ENCODE peak calls at places on chromosome 15, in six cellular contexts. Q is CD4-positive, CD25-positive, alpha-beta regulatory T cell; F is left ventricle myocardium inferior; Y is right atrium auricular region; O is hepatocyte; Z is SJSA1. H is an unnamed sample.

GRCh38 chr15:93459396-93459795 is 370.4 kb upstream of the RGMA start:
- DNase-seq in Z (no peak), Q (no peak), Y (no peak), O (no peak), F (no peak), H (no peak)

GRCh38 chr15:63947228-63947627 is 99.1 kb downstream of the DAPK2 start:
- DNase-seq in Q (no peak), F (no peak), O (no peak), Z (no peak), Y (peak; percentile 42), H (no peak)

GRCh38 chr15:26872206-26872605 is 5.3 kb downstream of the GABRA5 start:
- DNase-seq in F (no peak), O (no peak), Q (no peak), Y (no peak), Z (no peak), H (no peak)

GRCh38 chr15:59334063-59334415 is 38.6 kb downstream of the MYO1E start:
- DNase-seq in Z (no peak), Y (no peak), F (no peak), Q (no peak), O (no peak), H (no peak)

GRCh38 chr15:50321680-50322079 is 33.3 kb downstream of the GABPB1 start:
- DNase-seq in F (no peak), Z (no peak), Q (no peak), O (no peak), Y (no peak), H (no peak)

GRCh38 chr15:56001476-56002078 is 8.2 kb upstream of the NEDD4 start:
- DNase-seq in F (no peak), Z (no peak), Y (no peak), Q (no peak), O (no peak), H (peak; percentile 85)

GRCh38 chr15:51829360-51830278 is at the start of gene TMOD3:
- DNase-seq in F (peak; percentile 94), Y (peak; percentile 94), Z (peak; percentile 96), O (peak; percentile 95), Q (peak; percentile 89), H (peak; percentile 86)

GRCh38 chr15:43776718-43777292 is at the start of gene ELL3:
- DNase-seq in Y (no peak), O (peak; percentile 85), F (peak; percentile 83), Q (peak; percentile 86), Z (peak; percentile 78), H (peak; percentile 81)

GRCh38 chr15:58510715-58511465 is 79.1 kb downstream of the LIPC start:
- DNase-seq in Z (peak; percentile 68), F (no peak), Y (no peak), O (no peak), Q (no peak), H (no peak)

GRCh38 chr15:60370105-60370803 is 27.5 kb downstream of the ANXA2 start:
- DNase-seq in Q (no peak), Z (no peak), Y (no peak), F (no peak), O (no peak), H (no peak)

GRCh38 chr15:77609558-77609957 is 23.2 kb downstream of the LINGO1 start:
- DNase-seq in Y (no peak), O (no peak), Q (no peak), F (no peak), Z (no peak), H (no peak)

GRCh38 chr15:91970142-91970541 is 116.6 kb downstream of the SLCO3A1 start:
- DNase-seq in F (peak; percentile 87), Z (no peak), O (no peak), Y (peak; percentile 86), Q (no peak), H (no peak)

GRCh38 chr15:88704791-88705768 is 66.3 kb downstream of the ISG20 start:
- DNase-seq in Q (no peak), O (peak; percentile 72), Y (no peak), Z (no peak), F (peak; percentile 33), H (no peak)

GRCh38 chr15:26882112-26882511 is 15.2 kb downstream of the GABRA5 start:
- DNase-seq in F (no peak), Y (no peak), Z (no peak), Q (no peak), O (no peak), H (no peak)

GRCh38 chr15:31339558-31339895 is 12.9 kb downstream of the KLF13 start:
- DNase-seq in F (no peak), Z (no peak), O (no peak), Q (no peak), Y (no peak), H (peak; percentile 51)

GRCh38 chr15:56871867-56872266 is 46.6 kb upstream of the TCF12 start:
- DNase-seq in Z (peak; percentile 61), F (no peak), O (no peak), Q (no peak), Y (no peak), H (no peak)

GRCh38 chr15:85500729-85501128 is 120.3 kb downstream of the AKAP13 start:
- DNase-seq in Z (no peak), F (peak; percentile 36), O (no peak), Q (no peak), Y (no peak), H (no peak)

GRCh38 chr15:55527150-55527549 is 19.1 kb upstream of the DNAAF4 start:
- DNase-seq in O (no peak), Q (no peak), F (no peak), Z (no peak), Y (no peak), H (no peak)

GRCh38 chr15:28901587-28901980 is 15.8 kb downstream of the APBA2 start:
- DNase-seq in O (no peak), Z (no peak), Q (no peak), F (no peak), Y (no peak), H (no peak)

GRCh38 chr15:75696854-75697259 is 15.8 kb downstream of the CSPG4 start:
- DNase-seq in F (no peak), O (no peak), Q (no peak), Z (no peak), Y (no peak), H (no peak)

GRCh38 chr15:75695206-75695605 is 17.4 kb downstream of the CSPG4 start:
- DNase-seq in Z (no peak), F (no peak), Y (no peak), O (peak; percentile 46), Q (peak; percentile 20), H (peak; percentile 31)

GRCh38 chr15:75695634-75696302 is 16.9 kb downstream of the CSPG4 start:
- DNase-seq in Y (no peak), O (no peak), Q (peak; percentile 8), F (no peak), Z (no peak), H (peak; percentile 39)

GRCh38 chr15:75697523-75698398 is 14.9 kb downstream of the CSPG4 start:
- DNase-seq in O (no peak), F (no peak), Q (no peak), Y (no peak), Z (no peak), H (no peak)

DNA sequence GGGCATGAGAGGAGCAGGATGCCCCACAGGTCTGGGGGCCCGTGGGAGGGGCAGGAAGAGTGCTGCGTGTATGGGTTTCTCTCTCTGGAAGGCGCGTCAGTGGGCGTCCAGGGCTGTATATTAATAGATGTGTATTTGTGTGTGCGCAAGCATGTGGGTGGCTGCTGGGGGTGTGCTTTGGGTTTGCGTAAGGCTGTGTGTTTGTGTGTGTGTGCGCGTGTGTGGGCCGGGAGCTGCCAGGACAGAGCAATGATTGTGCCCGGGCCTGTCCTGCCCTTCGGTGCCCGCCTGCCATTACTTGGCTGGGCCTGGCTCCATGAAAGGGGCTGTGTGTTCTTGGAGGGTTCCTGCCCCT is 16.4 kb downstream of the CSPG4 start:
- DNase-seq in O (no peak), F (no peak), Q (no peak), Z (no peak), Y (no peak), H (peak; percentile 88)
- H3K4me1 ChIP-seq in O (peaks cover 34% of the 10 kb centered on the region), F (peaks cover 77% of the 10 kb centered on the region), Q (peaks cover 12% of the 10 kb centered on the region), Z (peaks cover 34% of the 10 kb centered on the region), Y (peaks cover 81% of the 10 kb centered on the region), H (peaks cover 74% of the 10 kb centered on the region)

GRCh38 chr15:90660195-90660995 is 56.8 kb upstream of the BLM start:
- DNase-seq in O (peak; percentile 62), Y (peak; percentile 88), Z (peak; percentile 79), F (peak; percentile 76), Q (peak; percentile 72), H (peak; percentile 98)
- H3K4me3 ChIP-seq in O (no peak overlapping the region), Y (no peak overlapping the region), Z (no peak overlapping the region), F (peak overlapping the region; percentile 27), Q (peak overlapping the region; percentile 51), H (no peak overlapping the region)

DNA sequence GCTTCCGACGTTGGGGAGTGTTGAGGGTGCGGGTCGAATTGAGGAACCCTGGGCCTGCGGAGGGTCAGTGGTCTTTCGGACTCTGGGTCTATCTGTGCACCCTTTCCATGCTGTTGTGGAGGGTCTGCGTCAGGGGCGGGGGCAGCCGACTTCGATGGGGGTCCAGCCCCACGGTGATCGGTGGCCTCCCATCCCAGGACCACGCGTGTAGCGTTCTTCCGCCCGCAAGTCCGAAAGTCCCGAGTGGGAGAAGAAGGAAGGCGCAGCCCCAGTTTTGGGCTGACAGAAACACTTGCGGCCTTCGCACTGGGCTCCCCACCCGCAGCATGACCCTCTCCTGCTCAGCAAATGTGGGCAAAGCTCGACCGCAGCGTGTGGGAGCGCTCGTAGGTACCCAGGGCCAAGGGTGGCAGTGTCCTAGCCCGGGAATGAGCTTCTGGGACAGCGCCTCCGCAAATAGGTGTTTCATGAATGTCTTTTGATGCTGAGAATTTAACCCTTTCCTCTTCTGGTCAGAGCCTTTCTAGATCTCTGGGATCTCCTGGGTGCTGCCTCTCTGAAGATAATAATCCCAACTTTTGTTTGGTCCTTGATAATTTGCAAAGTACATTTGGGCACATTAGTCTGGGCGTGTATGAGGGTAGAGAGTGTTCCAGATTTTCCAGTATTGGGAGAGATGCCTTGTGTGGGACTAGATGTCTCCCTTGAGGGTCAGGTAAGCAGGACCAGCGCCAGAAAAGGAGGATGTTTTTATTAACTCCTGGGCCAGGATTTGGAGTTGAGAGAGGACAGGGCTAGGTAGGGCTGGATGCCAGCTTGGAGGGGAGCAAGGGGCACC is 2.3 kb upstream of the DLL4 start:
- DNase-seq in Q (no peak), F (no peak), O (no peak), Y (no peak), Z (no peak), H (no peak)
- H3K4me1 ChIP-seq in Q (peaks cover 57% of the 10 kb centered on the region), F (peaks cover 72% of the 10 kb centered on the region), O (peaks cover 62% of the 10 kb centered on the region), Y (peaks cover 66% of the 10 kb centered on the region), Z (peaks cover 38% of the 10 kb centered on the region), H (peaks cover 35% of the 10 kb centered on the region)

GRCh38 chr15:70083423-70083822 is 14.3 kb downstream of the TLE3 start:
- DNase-seq in Z (no peak), F (no peak), Y (no peak), O (no peak), Q (no peak), H (no peak)

GRCh38 chr15:70084461-70084860 is 13.3 kb downstream of the TLE3 start:
- DNase-seq in Q (no peak), O (no peak), Z (no peak), Y (no peak), F (no peak), H (no peak)

GRCh38 chr15:70086636-70087035 is 11.1 kb downstream of the TLE3 start:
- DNase-seq in Q (no peak), O (no peak), Z (no peak), Y (no peak), F (no peak), H (no peak)

GRCh38 chr15:70081612-70082011 is 16.1 kb downstream of the TLE3 start:
- DNase-seq in F (no peak), Q (no peak), Z (no peak), Y (no peak), O (no peak), H (no peak)

DNA sequence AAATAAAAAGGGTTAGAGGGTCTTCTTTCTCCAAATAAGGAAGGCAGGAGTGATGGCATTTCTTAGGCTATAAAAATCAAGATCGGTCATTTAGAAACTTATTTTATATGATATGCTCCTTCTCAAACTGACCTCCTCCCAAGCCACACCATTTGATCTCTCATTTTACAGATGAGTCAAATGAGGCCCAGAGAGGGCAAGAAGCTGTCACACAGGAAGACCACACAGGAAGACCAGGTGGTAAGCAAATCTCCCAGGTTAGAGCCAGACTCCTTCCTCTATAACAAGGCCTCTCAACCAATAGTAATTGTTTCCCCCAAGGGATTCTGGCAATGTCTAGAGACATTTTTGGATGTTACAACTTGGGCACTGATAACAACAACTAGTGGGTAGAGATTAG is 13.8 kb downstream of the TLE3 start:
- DNase-seq in Q (peak; percentile 38), Z (no peak), O (no peak), Y (no peak), F (no peak), H (no peak)
- H3K4me3 ChIP-seq in Q (no peak overlapping the region), Z (no peak overlapping the region), O (no peak overlapping the region), Y (no peak overlapping the region), F (no peak overlapping the region), H (no peak overlapping the region)